ENCODE peak calls at places on chromosomes 4 and X, in seven cellular contexts. A is testis; D is uterus; V is upper lobe of left lung; B is OCI-LY7; K is tibial artery; Q is CD4-positive, CD25-positive, alpha-beta regulatory T cell. W is an unnamed sample. For H3K4me1, the result is how much of the 10 kb centered on the place peaks cover.

GRCh38 chr4:186798951-186799659 is 75.4 kb upstream of the FAT1 start:
- DNase-seq in B (no peak), A (no peak), V (no peak), K (no peak), Q (no peak), D (no peak), W (no peak)

GRCh38 chr4:186621959-186622553 is 66.7 kb upstream of the MTNR1A start:
- DNase-seq in V (no peak), K (no peak), B (no peak), A (no peak), D (no peak), Q (no peak), W (no peak)

GRCh38 chr4:148926861-148927260 is 484.6 kb upstream of the NR3C2 start:
- DNase-seq in V (peak), D (no peak), B (no peak), Q (no peak), K (no peak), A (no peak), W (peak)

GRCh38 chrX:24097741-24098140 is 43.0 kb downstream of the EIF2S3 start:
- DNase-seq in A (no peak), K (no peak), D (no peak), B (no peak), Q (no peak), V (no peak), W (no peak)

GRCh38 chrX:1224954-1225353 is 12.5 kb upstream of the CRLF2 start:
- DNase-seq in Q (peak), D (no peak), A (no peak), V (no peak), K (no peak), B (no peak), W (no peak)

GRCh38 chr4:101292901-101293300 is 54.4 kb downstream of the PPP3CA start:
- DNase-seq in Q (no peak), K (no peak), B (no peak), D (no peak), V (no peak), A (no peak), W (no peak)

GRCh38 chr4:7191546-7192251 is 639 bp upstream of the SORCS2 start:
- DNase-seq in K (peak), V (peak), A (no peak), D (no peak), Q (no peak), B (no peak), W (no peak)

GRCh38 chr4:2168469-2169319 is 73.2 kb downstream of the HAUS3 start:
- DNase-seq in V (no peak), Q (no peak), A (no peak), K (no peak), B (no peak), D (no peak), W (no peak)

GRCh38 chrX:70494441-70494840 is 49.8 kb downstream of the DLG3 start:
- DNase-seq in B (no peak), V (no peak), D (no peak), Q (no peak), A (no peak), K (no peak), W (no peak)

DNA sequence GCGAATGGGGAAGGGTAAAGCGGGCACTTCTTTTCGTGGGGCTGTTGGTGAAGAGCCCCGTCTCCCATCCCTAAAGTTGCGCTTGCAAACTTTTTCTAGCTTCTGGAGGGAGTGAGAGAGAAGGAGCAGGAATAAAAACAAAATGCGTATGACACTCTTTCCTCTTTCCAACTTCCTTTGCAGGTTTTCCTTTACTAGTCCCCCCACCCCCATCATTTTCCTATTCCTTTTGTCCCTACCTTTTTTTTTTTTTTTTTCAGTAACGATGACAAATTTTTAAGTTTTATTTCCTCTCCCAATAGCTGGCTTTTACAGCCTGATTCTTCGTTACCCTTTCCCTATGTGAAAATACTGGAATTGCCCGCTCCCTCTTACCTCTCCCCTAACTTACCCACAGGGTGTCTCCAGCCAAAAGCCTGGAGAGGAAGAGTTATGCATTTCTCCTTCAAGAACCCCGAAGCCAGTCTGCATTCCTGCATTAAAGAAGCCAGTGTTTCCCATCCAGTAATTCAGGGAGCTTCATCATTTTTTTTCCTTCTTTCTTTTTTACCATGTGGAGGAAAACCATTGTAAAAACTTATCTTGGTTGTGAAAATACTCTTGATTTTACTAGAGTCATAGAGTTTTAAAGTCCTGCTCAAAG is 647 bp upstream of the ARSJ start:
- DNase-seq in V (no peak), K (no peak), A (no peak), Q (no peak), B (no peak), D (no peak), W (no peak)
- H3K4me3 ChIP-seq in V (peak), K (peak), A (peak), Q (no peak), B (no peak), D (peak), W (peak)

GRCh38 chr4:48336471-48336870 is 4.9 kb upstream of the SLAIN2 start:
- DNase-seq in A (no peak), D (no peak), Q (no peak), K (no peak), B (no peak), V (no peak), W (no peak)

GRCh38 chr4:48333587-48333986 is 7.7 kb upstream of the SLAIN2 start:
- DNase-seq in V (no peak), A (no peak), K (no peak), B (no peak), D (no peak), Q (no peak), W (peak)

GRCh38 chr4:48332661-48333060 is 8.7 kb upstream of the SLAIN2 start:
- DNase-seq in K (no peak), V (no peak), B (no peak), Q (no peak), A (no peak), D (no peak), W (no peak)

GRCh38 chr4:48334236-48334635 is 7.1 kb upstream of the SLAIN2 start:
- DNase-seq in A (no peak), Q (no peak), K (no peak), D (no peak), V (no peak), B (no peak), W (no peak)

GRCh38 chr4:48334900-48335384 is 6.4 kb upstream of the SLAIN2 start:
- DNase-seq in D (no peak), V (no peak), Q (no peak), K (no peak), B (no peak), A (no peak), W (no peak)
- H3K4me1 ChIP-seq in D (under half), V (under half), Q (under half), K (under half), B (under half), A (under half), W (under half)

GRCh38 chrX:11663875-11664210 is 1.9 kb downstream of the ARHGAP6 start:
- DNase-seq in Q (no peak), K (no peak), A (no peak), D (peak), V (no peak), B (no peak), W (no peak)
- H3K4me3 ChIP-seq in Q (no peak), K (peak), A (no peak), D (peak), V (peak), B (no peak), W (peak)

DNA sequence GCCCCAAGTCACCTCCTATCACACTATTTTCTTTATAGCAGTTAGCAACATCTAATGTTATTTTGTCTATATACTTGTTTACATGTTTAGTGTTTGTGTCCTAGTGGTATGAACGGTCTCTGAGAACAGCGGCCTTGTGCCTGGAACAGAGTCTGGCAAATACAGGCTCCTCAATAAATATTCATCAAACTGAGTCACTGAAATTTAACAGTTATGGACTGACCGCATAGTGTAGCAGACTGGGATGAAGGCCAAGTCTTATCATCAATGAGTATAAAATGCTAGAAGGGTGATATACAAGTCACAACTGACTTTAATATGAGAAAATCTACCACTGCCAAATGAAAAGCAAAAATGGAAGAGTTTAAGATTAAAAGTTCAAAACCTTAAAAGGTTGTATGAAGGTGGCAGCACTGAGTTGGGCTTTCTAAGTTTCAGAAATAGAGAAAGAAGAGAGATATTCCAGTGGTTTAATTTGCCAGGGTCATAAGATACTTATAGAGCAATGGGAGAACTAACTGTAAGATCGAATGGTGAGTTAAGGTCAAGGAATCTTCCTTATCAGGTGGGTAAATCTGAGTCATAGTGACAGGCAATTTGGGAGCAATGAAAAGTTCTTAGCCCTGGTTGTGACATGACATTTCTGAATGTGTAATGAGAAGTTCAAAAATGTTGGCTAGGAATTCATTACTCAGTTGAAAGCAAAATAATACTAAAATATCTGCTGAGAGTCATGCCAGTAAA is 34.9 kb downstream of the ELOVL6 start:
- DNase-seq in V (no peak), A (no peak), K (no peak), D (no peak), Q (peak), B (no peak), W (no peak)
- H3K4me1 ChIP-seq in V (under half), A (under half), K (under half), D (under half), Q (under half), B (under half), W (under half)

DNA sequence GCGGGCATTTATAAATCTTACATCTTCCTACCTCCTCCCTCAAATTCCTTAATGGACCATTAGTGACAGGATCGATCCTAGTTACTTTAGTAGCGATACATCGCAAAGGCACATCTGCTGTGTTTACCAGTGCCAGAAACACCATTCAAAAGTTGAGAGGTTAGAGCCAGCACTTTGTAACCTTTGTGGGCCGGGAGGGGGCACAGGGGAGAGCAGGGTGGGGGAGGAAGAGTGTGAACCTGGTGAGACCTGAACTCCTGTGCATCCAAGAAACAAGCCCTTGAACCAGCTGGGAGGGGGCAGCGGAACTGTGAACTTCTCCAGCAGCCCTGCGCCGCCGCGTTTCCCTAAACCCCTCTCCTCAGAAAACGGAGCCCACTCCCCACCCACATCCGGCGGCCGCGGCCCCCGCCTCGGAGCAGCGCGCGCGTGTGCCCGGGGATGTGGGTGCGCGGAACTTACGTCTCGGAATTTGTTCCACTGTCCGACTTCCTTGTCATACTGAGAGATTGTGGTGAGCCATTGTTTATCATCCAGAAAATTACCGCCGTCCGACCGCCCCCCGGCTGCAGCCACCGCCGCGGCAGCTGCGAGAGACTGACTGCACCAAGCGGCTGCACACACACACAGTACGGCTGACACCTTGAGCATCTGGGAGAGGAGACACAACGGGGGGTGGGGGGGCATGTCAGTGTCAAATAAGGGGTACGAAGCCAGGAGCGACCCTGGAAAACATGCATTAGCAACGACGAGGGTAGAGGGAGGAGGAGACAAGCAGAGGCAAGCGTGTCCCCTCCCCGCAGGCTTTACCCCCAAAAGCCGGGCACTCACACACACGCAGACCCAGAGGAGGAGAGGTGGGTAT is 539 bp downstream of the SPOCK3 start:
- DNase-seq in A (no peak), Q (no peak), D (no peak), B (no peak), V (peak), K (no peak), W (peak)
- H3K4me3 ChIP-seq in A (peak), Q (no peak), D (peak), B (no peak), V (peak), K (peak), W (peak)

GRCh38 chr4:38157592-38157991 is 197.4 kb downstream of the PTTG2 start:
- DNase-seq in A (no peak), D (no peak), B (no peak), K (no peak), Q (no peak), V (no peak), W (no peak)
- H3K4me1 ChIP-seq in A (under half), D (under half), B (under half), K (under half), Q (under half), V (under half), W (under half)

GRCh38 chr4:1137850-1138249 is 24.5 kb upstream of the RNF212 start:
- DNase-seq in K (no peak), Q (no peak), V (no peak), D (no peak), A (no peak), B (no peak), W (no peak)
- H3K4me3 ChIP-seq in K (no peak), Q (peak), V (peak), D (no peak), A (no peak), B (no peak), W (no peak)

W was measured in HAP-1.